ENCODE peak calls at places on chromosomes 7 and 10, in five cellular contexts. J, R, P, C and Q are unnamed samples.

GRCh38 chr7:130114776-130115175 is 44.4 kb downstream of the KLHDC10 start:
- DNase-seq in J (no peak), R (no peak), P (no peak), C (peak), Q (no peak)

GRCh38 chr7:106021211-106022067 is 58.4 kb downstream of the CDHR3 start:
- DNase-seq in J (no peak), R (peak), P (no peak), C (peak), Q (no peak)

GRCh38 chr10:129973674-129974059 is 9.6 kb upstream of the EBF3 start:
- DNase-seq in J (no peak), R (no peak), P (no peak), C (no peak), Q (no peak)

GRCh38 chr7:108488902-108489538 is 32.8 kb upstream of the NRCAM start:
- DNase-seq in J (no peak), R (no peak), P (no peak), C (peak), Q (no peak)

GRCh38 chr7:129952164-129952652 is 552 bp downstream of the UBE2H start:
- DNase-seq in J (peak), R (no peak), P (no peak), C (no peak), Q (no peak)

GRCh38 chr10:35372329-35372728 is 36.0 kb downstream of the CCNY start:
- DNase-seq in J (no peak), R (no peak), P (no peak), C (no peak), Q (no peak)

GRCh38 chr10:32582946-32583345 is 137.0 kb downstream of the CCDC7 start:
- DNase-seq in J (no peak), R (no peak), P (no peak), C (no peak), Q (no peak)

GRCh38 chr10:12907651-12908050 is 93.9 kb downstream of the CCDC3 start:
- DNase-seq in J (no peak), R (peak), P (no peak), C (no peak), Q (no peak)

GRCh38 chr10:13567030-13567429 is 19.7 kb upstream of the PRPF18 start:
- DNase-seq in J (no peak), R (no peak), P (no peak), C (no peak), Q (no peak)

GRCh38 chr7:2938514-2939192 is 94.5 kb upstream of the GNA12 start:
- DNase-seq in J (peak), R (no peak), P (no peak), C (no peak), Q (no peak)

GRCh38 chr7:64877714-64878610 is 25.1 kb upstream of the ZNF273 start:
- DNase-seq in J (peak), R (no peak), P (no peak), C (no peak), Q (no peak)

GRCh38 chr10:133336131-133337078 is at the start of gene CALY:
- DNase-seq in J (peak), R (no peak), P (peak), C (no peak), Q (peak)

GRCh38 chr10:88582806-88583583 is at the start of gene RNLS:
- DNase-seq in J (peak), R (peak), P (peak), C (peak), Q (peak)

GRCh38 chr7:141045126-141045841 is 28.6 kb upstream of the TMEM178B start:
- DNase-seq in J (no peak), R (peak), P (no peak), C (peak), Q (no peak)

GRCh38 chr7:2959343-2959680 is 84.4 kb downstream of the CARD11 start:
- DNase-seq in J (no peak), R (no peak), P (no peak), C (no peak), Q (no peak)

GRCh38 chr7:82442492-82443043 is 1.0 kb downstream of the CACNA2D1 start:
- DNase-seq in J (no peak), R (peak), P (no peak), C (no peak), Q (peak)

GRCh38 chr10:44327461-44327860 is 57.4 kb downstream of the CXCL12 start:
- DNase-seq in J (no peak), R (no peak), P (no peak), C (no peak), Q (peak)

GRCh38 chr10:34838366-34838900 is 23.3 kb upstream of the PARD3 start:
- DNase-seq in J (no peak), R (no peak), P (no peak), C (no peak), Q (no peak)

GRCh38 chr7:79828866-79829265 is 305.8 kb upstream of the GNAI1 start:
- DNase-seq in J (no peak), R (peak), P (no peak), C (no peak), Q (no peak)

GRCh38 chr7:27714831-27715444 is 25.0 kb upstream of the TAX1BP1 start:
- DNase-seq in J (no peak), R (peak), P (no peak), C (no peak), Q (no peak)

GRCh38 chr10:61935085-61935484 is 33.6 kb downstream of the ARID5B start:
- DNase-seq in J (no peak), R (no peak), P (no peak), C (no peak), Q (no peak)

GRCh38 chr10:70222340-70222794 is 10.9 kb downstream of the PPA1 start:
- DNase-seq in J (no peak), R (peak), P (no peak), C (peak), Q (no peak)

GRCh38 chr10:78959901-78960300 is 108.9 kb upstream of the ZMIZ1 start:
- DNase-seq in J (no peak), R (peak), P (no peak), C (no peak), Q (no peak)

GRCh38 chr7:114084381-114085312 is 165.8 kb upstream of the PPP1R3A start:
- DNase-seq in J (peak), R (no peak), P (peak), C (no peak), Q (peak)

GRCh38 chr7:22356010-22356854 is 722 bp downstream of the RAPGEF5 start:
- DNase-seq in J (peak), R (no peak), P (no peak), C (no peak), Q (peak)

GRCh38 chr10:123117644-123118409 is 17.9 kb upstream of the HMX3 start:
- DNase-seq in J (peak), R (no peak), P (no peak), C (no peak), Q (no peak)

GRCh38 chr7:141697211-141697871 is 4.6 kb downstream of the DENND11 start:
- DNase-seq in J (no peak), R (peak), P (no peak), C (no peak), Q (no peak)

GRCh38 chr10:8037941-8038894 is 16.3 kb upstream of the GATA3 start:
- DNase-seq in J (no peak), R (no peak), P (peak), C (no peak), Q (no peak)

GRCh38 chr7:41006591-41006990 is 696.3 kb downstream of the INHBA start:
- DNase-seq in J (no peak), R (peak), P (no peak), C (no peak), Q (no peak)

GRCh38 chr7:92696584-92696983 is 106.4 kb upstream of the FAM133B start:
- DNase-seq in J (no peak), R (no peak), P (no peak), C (no peak), Q (no peak)

GRCh38 chr7:139360948-139361307 is 1.2 kb downstream of the LUC7L2 start:
- DNase-seq in J (no peak), R (no peak), P (no peak), C (no peak), Q (no peak)

GRCh38 chr7:139360210-139360947 is 685 bp downstream of the LUC7L2 start:
- DNase-seq in J (peak), R (peak), P (peak), C (peak), Q (peak)

GRCh38 chr7:139361523-139361922 is 1.8 kb downstream of the LUC7L2 start:
- DNase-seq in J (no peak), R (no peak), P (no peak), C (no peak), Q (no peak)

GRCh38 chr7:139358541-139359365 is 941 bp upstream of the LUC7L2 start:
- DNase-seq in J (no peak), R (peak), P (no peak), C (peak), Q (no peak)

DNA sequence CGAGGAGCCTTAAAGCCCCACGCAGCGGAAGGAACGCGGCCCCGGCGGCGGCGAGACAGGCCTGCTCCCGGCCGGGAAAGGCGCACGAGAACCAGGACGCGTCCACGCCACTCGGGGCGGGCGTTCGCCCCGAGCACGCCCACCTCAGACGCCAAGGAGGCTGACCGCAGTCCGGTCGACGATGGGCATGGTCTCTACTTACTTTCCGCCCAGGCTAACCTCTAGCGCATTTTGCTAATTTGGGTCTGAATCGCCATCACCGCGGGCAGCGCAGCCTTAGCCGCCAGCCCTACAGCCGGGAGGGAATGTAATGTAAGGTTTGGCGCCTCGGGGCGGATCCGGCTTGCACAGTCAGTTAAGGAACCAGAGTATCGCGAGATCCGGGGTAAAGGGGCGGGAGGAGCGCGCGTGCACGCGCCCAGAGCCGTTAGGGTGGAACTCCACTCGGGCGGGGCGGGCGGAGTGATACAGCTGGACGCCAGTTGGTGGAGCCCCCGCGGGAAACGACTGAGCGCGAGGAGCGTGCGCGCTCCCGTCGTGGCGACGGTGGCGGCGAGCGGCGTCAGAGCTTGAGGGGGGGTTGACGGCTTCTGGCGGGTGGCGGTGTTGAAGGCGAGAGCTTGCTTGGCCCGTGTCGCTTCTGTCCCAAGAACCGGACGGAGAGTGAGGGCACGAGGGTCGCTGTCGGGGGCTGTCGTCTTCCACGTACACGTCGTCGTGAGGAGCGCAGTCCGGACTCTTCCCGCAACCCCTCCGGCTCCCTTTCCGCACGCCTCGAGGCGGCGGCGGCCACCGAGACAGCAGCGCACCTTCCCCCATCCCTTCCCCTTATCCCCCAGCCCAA is at the start of gene LUC7L2:
- DNase-seq in J (peak), R (peak), P (peak), C (peak), Q (peak)
- H3K14ac ChIP-seq in J (peak), R (peak), P (peak), C (peak), Q (no peak)

GRCh38 chr7:66591801-66592596 is 36.7 kb upstream of the KCTD7 start:
- DNase-seq in J (peak), R (peak), P (peak), C (peak), Q (peak)
- H3K14ac ChIP-seq in J (peak), R (peak), P (peak), C (peak), Q (no peak)

GRCh38 chr7:105011771-105012502 is 2.1 kb upstream of the KMT2E start:
- DNase-seq in J (no peak), R (no peak), P (no peak), C (no peak), Q (no peak)
- H3K14ac ChIP-seq in J (peak), R (peak), P (no peak), C (peak), Q (no peak)

DNA sequence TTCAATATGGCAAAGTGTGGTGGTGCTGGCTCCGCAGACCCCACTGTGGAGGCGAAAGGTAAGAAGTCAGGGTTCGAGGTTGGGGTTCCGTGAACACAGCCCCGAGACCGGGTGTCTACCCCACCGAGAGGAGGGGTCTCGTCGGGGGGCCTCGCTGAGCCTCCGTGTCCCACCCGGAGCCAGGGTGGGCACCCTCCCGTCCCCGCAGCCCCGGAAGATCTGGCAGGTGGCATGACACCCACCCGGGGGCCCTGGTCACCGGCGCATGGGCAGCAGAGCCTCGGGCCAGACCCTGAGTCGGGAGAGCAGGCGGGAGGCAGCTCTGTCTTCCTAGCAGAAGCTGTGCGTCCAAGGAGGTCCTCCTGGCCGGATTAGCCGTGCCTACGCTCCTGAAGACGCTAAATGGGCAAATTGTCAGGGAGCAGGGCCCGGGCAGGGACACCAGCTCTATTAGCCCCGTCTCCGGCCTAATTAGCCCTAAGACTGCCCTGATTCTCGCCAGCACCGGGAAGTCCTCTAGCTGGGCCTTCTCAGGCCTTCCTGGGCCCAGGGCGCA is 56.4 kb downstream of the UNCX start:
- DNase-seq in J (no peak), R (no peak), P (no peak), C (no peak), Q (no peak)
- H3K14ac ChIP-seq in J (no peak), R (no peak), P (no peak), C (no peak), Q (no peak)

GRCh38 chr10:2899246-2899645 is 168.1 kb upstream of the PFKP start:
- DNase-seq in J (no peak), R (no peak), P (no peak), C (no peak), Q (peak)

GRCh38 chr10:2895616-2896196 is 171.6 kb upstream of the PFKP start:
- DNase-seq in J (no peak), R (no peak), P (no peak), C (no peak), Q (no peak)

GRCh38 chr10:2900530-2900929 is 166.8 kb upstream of the PFKP start:
- DNase-seq in J (no peak), R (no peak), P (no peak), C (no peak), Q (peak)

GRCh38 chr10:2898509-2898860 is 168.9 kb upstream of the PFKP start:
- DNase-seq in J (no peak), R (no peak), P (no peak), C (no peak), Q (no peak)

DNA sequence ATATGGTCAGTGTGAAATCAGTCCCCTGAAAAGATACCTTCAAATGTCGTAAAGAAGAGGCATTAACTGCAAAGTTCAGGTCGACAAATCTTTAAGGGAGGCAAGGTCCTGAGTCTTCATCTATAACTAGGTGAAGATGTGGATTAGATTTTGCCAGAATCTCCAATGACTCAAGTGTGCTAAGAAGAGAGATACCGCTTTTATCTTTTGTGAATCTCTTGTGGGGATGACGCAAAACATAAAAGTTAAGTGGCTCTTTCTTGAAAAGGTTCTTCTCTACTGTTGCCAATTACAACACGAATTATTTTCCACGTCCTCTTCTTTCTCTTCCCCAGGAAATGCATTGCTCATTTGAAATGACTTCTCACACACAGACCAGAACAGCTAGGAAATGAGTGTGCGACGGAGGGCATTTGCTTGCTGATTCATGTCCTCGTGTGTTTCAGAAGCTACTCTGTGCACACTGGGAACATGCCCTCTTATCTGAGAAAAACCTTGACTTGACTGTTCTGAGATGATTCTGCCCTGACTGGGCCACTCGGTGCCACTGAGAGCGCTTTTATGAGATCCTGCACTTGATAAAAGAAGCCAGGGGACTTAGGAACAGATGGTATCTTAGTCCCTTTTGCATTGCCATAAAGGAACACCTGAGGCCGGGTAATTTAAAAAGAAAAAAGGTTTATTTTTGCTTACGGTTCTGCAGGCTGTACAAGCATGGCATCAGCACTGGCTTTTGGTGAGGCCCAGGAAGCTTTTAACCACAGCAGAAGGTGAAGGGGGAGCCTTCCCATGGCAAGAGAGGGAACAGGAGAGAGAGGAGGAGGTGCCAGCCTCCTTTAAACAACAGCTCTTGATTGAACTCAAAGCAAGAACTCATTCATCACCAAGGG is 169.5 kb upstream of the PFKP start:
- DNase-seq in J (no peak), R (no peak), P (no peak), C (no peak), Q (no peak)
- H3K14ac ChIP-seq in J (no peak), R (no peak), P (no peak), C (no peak), Q (no peak)

DNA sequence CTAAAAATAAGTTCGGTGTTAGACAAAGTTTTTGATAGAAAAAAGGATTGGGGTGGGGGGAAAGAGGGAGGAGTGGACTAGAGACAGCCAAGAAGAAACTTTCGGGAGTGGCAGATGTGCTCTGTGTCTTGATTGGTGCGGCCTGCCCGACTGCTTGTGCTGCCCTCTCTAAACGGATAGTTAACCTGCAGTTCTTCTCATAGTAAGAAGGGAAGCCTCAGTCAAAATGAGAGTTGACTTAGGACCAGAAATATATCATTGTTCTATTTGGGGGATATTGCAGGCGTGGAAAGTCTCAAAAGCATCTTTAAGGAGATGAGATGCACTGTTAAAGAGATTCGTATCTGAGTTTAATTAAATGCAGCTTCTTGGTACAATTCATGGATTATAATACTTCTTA is 39.3 kb downstream of the UBE3C start:
- DNase-seq in J (no peak), R (no peak), P (no peak), C (no peak), Q (no peak)
- H3K14ac ChIP-seq in J (no peak), R (no peak), P (no peak), C (no peak), Q (no peak)

DNA sequence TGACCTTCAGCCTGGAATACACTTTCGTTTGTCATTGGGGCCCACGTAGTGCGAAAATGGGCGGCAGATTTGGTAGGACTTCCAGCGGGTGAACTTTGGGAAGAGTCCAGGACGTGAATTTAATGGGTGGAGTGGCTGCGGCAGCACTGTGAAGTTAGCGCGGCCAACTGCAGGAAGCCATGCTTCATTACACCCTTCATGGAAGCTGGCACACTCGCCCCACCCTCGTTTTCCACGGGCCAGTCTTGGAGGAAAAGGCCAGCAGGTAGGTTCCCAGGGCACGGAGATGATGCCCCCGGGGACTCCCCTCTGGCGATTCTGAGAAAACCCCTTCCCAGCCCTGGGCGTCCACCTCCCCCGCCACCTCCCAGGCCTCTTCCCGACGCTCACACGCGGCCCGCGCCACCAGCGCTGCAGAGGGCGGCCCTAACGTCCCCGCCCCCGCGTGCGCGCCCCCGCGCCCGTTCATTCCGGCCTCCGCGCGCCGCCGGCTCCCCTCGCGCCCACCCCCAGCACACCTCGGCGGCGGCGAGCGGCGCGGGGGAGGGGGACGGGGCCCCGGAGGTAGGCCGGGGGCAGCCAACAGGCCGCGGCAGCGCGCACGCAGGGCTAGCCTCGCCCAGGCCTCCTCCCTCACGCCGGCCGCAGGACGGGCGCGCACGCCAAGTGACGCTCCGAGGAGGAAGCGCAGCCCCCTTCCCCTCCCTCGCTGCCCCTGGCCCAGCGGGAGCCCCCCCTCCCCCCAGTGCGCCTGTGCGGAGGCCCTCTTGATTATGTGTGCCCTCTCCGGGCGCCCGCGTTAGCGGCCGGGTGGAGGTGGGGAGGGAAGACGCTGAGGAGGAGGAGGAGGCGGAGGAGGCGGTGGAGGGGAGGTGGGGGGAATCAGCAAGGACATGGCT is at the start of gene MLLT10:
- DNase-seq in J (peak), R (peak), P (peak), C (peak), Q (peak)
- H3K14ac ChIP-seq in J (peak), R (peak), P (peak), C (peak), Q (no peak)

GRCh38 chr7:76291346-76292205 is 10.9 kb upstream of the HSPB1 start:
- DNase-seq in J (peak), R (peak), P (peak), C (peak), Q (peak)
- H3K14ac ChIP-seq in J (peak), R (peak), P (peak), C (peak), Q (no peak)